ENCODE peak calls at places on chromosome 16, in five cellular contexts. V is tibial artery, Z is stomach, I is thoracic aorta, Y is neural progenitor cell. A is an unnamed sample.

GRCh38 chr16:77208382-77208781 is 9.2 kb downstream of the SYCE1L start:
- DNase-seq in I (no peak), V (no peak), Y (no peak), Z (no peak), A (no peak)

GRCh38 chr16:21163576-21163975 is 5.1 kb downstream of the LDAF1 start:
- DNase-seq in V (no peak), I (no peak), Z (no peak), Y (no peak), A (no peak)

GRCh38 chr16:27228621-27229501 is 25.5 kb downstream of the KDM8 start:
- DNase-seq in Z (no peak), I (no peak), Y (no peak), V (no peak), A (no peak)

GRCh38 chr16:67837811-67838210 is 4.3 kb upstream of the THAP11 start:
- DNase-seq in Z (no peak), V (no peak), I (no peak), Y (no peak), A (no peak)

GRCh38 chr16:2827831-2828520 is 2.1 kb upstream of the ZG16B start:
- DNase-seq in I (no peak), V (peak), Y (peak), Z (no peak), A (no peak)

GRCh38 chr16:81517630-81518438 is 73.2 kb downstream of the CMIP start:
- DNase-seq in Z (no peak), I (no peak), V (peak), Y (no peak), A (no peak)

GRCh38 chr16:15553313-15554088 is 89.5 kb downstream of the MARF1 start:
- DNase-seq in Y (no peak), Z (no peak), V (no peak), I (no peak), A (no peak)

GRCh38 chr16:30902070-30902972 is 5.9 kb downstream of the CTF1 start:
- DNase-seq in Y (peak), Z (peak), V (peak), I (no peak), A (no peak)

GRCh38 chr16:20612551-20613470 is 36.6 kb upstream of the ACSM2B start:
- DNase-seq in I (peak), V (peak), Z (peak), Y (no peak), A (peak)

GRCh38 chr16:51815527-51815926 is 664.5 kb upstream of the SALL1 start:
- DNase-seq in V (no peak), I (no peak), Y (no peak), Z (no peak), A (no peak)

GRCh38 chr16:62066747-62067146 is 30.5 kb upstream of the CDH8 start:
- DNase-seq in Y (no peak), V (no peak), I (no peak), Z (no peak), A (no peak)

GRCh38 chr16:62067182-62067581 is 30.9 kb upstream of the CDH8 start:
- DNase-seq in V (no peak), Y (no peak), I (no peak), Z (no peak), A (no peak)

GRCh38 chr16:62067981-62068380 is 31.7 kb upstream of the CDH8 start:
- DNase-seq in Z (no peak), V (no peak), Y (no peak), I (no peak), A (no peak)

GRCh38 chr16:62064173-62064572 is 27.9 kb upstream of the CDH8 start:
- DNase-seq in Y (no peak), Z (no peak), I (no peak), V (no peak), A (no peak)

DNA sequence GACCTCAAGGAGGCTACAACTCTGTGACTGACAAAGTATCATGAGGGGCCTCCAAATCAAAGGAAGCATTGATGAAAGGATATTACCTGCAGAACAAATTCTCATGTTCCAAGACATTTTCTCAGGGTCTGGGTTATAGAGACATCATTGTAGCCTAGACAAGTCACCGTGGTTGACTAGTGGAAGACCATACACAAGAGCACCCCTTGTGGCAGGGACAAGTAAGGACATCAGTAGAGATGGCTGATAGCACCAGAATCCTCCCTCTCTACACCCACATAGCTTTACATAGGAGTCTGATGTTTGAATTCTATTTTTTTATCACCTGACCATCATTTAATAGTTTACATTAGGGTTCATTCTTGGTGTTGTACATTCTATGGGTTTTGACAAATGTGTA is 32.5 kb upstream of the CDH8 start:
- DNase-seq in I (no peak), Y (peak), V (no peak), Z (no peak), A (no peak)
- TF ChIP-seq CTCF in I (no peak), Y (peak), V (no peak), Z (no peak), A (no peak)

DNA sequence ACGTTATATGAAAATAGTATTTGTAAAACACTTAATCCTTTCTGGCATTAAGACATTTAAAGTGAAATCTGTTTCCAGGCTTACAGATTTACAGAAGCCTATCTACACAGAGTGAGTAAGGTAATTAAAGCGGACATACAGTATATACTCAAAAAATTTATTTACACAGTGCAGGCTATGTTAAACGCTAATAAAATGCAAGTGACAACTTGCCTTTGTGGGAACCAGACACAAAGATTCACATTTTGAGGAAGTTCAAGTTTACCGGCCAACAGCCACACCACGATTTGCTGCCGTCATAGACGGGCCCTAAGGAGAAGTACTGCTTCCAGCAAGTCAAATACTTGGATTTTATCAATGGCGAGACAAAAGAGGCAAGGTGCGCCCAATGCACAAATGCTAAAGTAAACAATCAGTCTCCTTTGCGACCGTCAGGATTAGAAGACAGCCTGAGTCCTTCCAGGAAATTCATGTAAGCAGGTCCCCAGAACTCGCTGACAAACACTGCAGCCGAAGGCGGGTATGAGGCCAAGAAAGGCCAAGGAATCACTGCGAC is 799 bp downstream of the VPS35 start:
- DNase-seq in Y (no peak), I (no peak), Z (peak), V (no peak), A (no peak)
- H3K4me3 ChIP-seq in Y (peak), I (peak), Z (peak), V (peak), A (peak)

GRCh38 chr16:12881771-12882170 is 19.6 kb upstream of the SHISA9 start:
- DNase-seq in Z (no peak), Y (no peak), I (no peak), V (no peak), A (no peak)
- H3K27ac ChIP-seq in Z (no peak), Y (no peak), I (no peak), V (no peak), A (no peak)

GRCh38 chr16:49354101-49354500 is 19.5 kb upstream of the C16orf78 start:
- DNase-seq in V (no peak), I (no peak), Y (no peak), Z (no peak), A (no peak)

GRCh38 chr16:49354991-49355390 is 18.6 kb upstream of the C16orf78 start:
- DNase-seq in Y (no peak), Z (no peak), I (no peak), V (peak), A (no peak)

GRCh38 chr16:49353650-49354049 is 20.0 kb upstream of the C16orf78 start:
- DNase-seq in Y (no peak), Z (no peak), I (no peak), V (no peak), A (no peak)

GRCh38 chr16:49351119-49351518 is 22.5 kb upstream of the C16orf78 start:
- DNase-seq in I (no peak), Z (no peak), Y (peak), V (no peak), A (no peak)

DNA sequence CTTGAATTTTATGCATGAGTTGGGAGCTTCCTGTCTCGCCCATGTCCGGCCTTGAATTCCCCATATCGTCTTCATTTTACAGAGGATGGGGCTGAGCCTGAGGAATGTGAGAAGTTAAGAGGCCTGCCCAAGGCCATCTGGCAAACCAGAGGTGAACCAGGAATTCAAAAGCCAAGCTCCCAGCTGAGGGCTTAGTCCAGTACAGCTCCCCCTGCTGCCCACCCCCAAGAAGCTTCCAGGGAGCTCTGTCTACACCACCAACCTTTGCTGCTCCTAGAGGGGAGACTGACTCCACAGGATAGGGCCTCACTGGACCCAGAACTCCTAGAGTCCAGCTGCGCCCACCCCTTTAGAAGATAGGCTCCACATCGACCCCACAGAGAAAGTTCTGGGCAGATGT is 20.7 kb upstream of the C16orf78 start:
- DNase-seq in V (no peak), Z (no peak), I (no peak), Y (peak), A (no peak)
- TF ChIP-seq CTCF in V (no peak), Z (no peak), I (no peak), Y (peak), A (no peak)

GRCh38 chr16:85944572-85945423 is 45.8 kb downstream of the IRF8 start:
- DNase-seq in I (no peak), V (no peak), Z (no peak), Y (no peak), A (no peak)
- H3K4me3 ChIP-seq in I (no peak), V (no peak), Z (no peak), Y (no peak), A (no peak)

GRCh38 chr16:572865-573650 is 3.3 kb downstream of the PIGQ start:
- DNase-seq in Y (no peak), Z (no peak), I (no peak), V (no peak), A (no peak)

GRCh38 chr16:566475-567361 is at the start of gene NHLRC4:
- DNase-seq in I (no peak), Y (peak), V (peak), Z (peak), A (no peak)

GRCh38 chr16:567362-568256 is 804 bp downstream of the NHLRC4 start:
- DNase-seq in Z (no peak), I (no peak), Y (no peak), V (no peak), A (no peak)

GRCh38 chr16:568401-569258 is 1.1 kb upstream of the PIGQ start:
- DNase-seq in Z (peak), Y (no peak), I (no peak), V (no peak), A (no peak)

GRCh38 chr16:569445-570254 is at the start of gene PIGQ:
- DNase-seq in Y (peak), V (peak), Z (peak), I (peak), A (peak)
- H3K27ac ChIP-seq in Y (no peak), V (peak), Z (peak), I (peak), A (peak)

GRCh38 chr16:11101695-11102522 is 154.1 kb downstream of the SOCS1 start:
- DNase-seq in Y (no peak), Z (no peak), I (no peak), V (no peak), A (no peak)
- TF ChIP-seq CTCF in Y (no peak), Z (peak), I (no peak), V (no peak), A (no peak)

GRCh38 chr16:86575095-86575685 is 3.2 kb upstream of the FOXL1 start:
- DNase-seq in Y (no peak), I (no peak), Z (no peak), V (no peak), A (no peak)
- H3K4me3 ChIP-seq in Y (peak), I (peak), Z (peak), V (peak), A (peak)